ENCODE peak calls at places on chromosomes 3 and 15, in four cellular contexts. T is IMR-90, H is left ventricle myocardium inferior, M is endodermal cell. B is an unnamed sample.

GRCh38 chr3:46463868-46464241 is 850 bp downstream of the LTF start:
- DNase-seq in M (peak), T (no peak), H (no peak), B (no peak)

GRCh38 chr15:70493787-70494514 is 269.4 kb downstream of the UACA start:
- DNase-seq in T (peak), H (no peak), M (no peak), B (peak)

GRCh38 chr15:22867886-22868285 is 29.4 kb downstream of the NIPA2 start:
- DNase-seq in T (no peak), M (no peak), H (no peak), B (no peak)

GRCh38 chr3:133887951-133888703 is 7.6 kb downstream of the RAB6B start:
- DNase-seq in H (no peak), T (no peak), M (peak), B (no peak)

GRCh38 chr3:18670755-18671154 is 245.6 kb upstream of the SATB1 start:
- DNase-seq in T (no peak), H (no peak), M (no peak), B (no peak)

GRCh38 chr3:55423888-55424287 is 63.2 kb downstream of the WNT5A start:
- DNase-seq in M (no peak), T (no peak), H (no peak), B (no peak)

GRCh38 chr3:37974121-37974927 is 16.3 kb upstream of the VILL start:
- DNase-seq in T (peak), M (peak), H (peak), B (peak)

GRCh38 chr3:138479355-138479964 is 45.0 kb downstream of the ESYT3 start:
- DNase-seq in M (peak), H (no peak), T (peak), B (peak)

GRCh38 chr3:10205461-10206165 is 40.9 kb downstream of the IRAK2 start:
- DNase-seq in H (no peak), T (peak), M (no peak), B (peak)

GRCh38 chr15:95076381-95076780 is 845.0 kb downstream of the MCTP2 start:
- DNase-seq in M (no peak), H (no peak), T (no peak), B (no peak)

GRCh38 chr3:120103276-120103675 is 9.0 kb upstream of the GSK3B start:
- DNase-seq in M (no peak), T (no peak), H (no peak), B (no peak)

GRCh38 chr15:70853270-70853854 is 595 bp downstream of the LARP6 start:
- DNase-seq in T (peak), M (peak), H (no peak), B (peak)

GRCh38 chr3:182325213-182325941 is 467.9 kb upstream of the ATP11B start:
- DNase-seq in H (no peak), M (no peak), T (no peak), B (peak)

GRCh38 chr3:184693011-184693975 is 18.6 kb downstream of the MAGEF1 start:
- DNase-seq in M (no peak), H (no peak), T (no peak), B (no peak)

GRCh38 chr3:64207289-64208086 is 17.8 kb downstream of the PRICKLE2 start:
- DNase-seq in T (peak), H (peak), M (no peak), B (no peak)

GRCh38 chr15:74827632-74828031 is 1.2 kb downstream of the CPLX3 start:
- DNase-seq in T (no peak), H (no peak), M (no peak), B (no peak)

GRCh38 chr15:20644026-20644425 is 102.4 kb upstream of the GOLGA6L6 start:
- DNase-seq in H (no peak), T (no peak), M (peak), B (no peak)

GRCh38 chr3:192830279-192831110 is 87.2 kb downstream of the MB21D2 start:
- DNase-seq in M (no peak), H (no peak), T (peak), B (no peak)

GRCh38 chr3:47613723-47614122 is 35.1 kb upstream of the CSPG5 start:
- DNase-seq in T (no peak), H (no peak), M (no peak), B (no peak)

GRCh38 chr15:31083394-31083790 is 18.1 kb downstream of the TRPM1 start:
- DNase-seq in H (no peak), T (no peak), M (no peak), B (no peak)

GRCh38 chr15:60379466-60380274 is 18.1 kb downstream of the ANXA2 start:
- DNase-seq in M (peak), H (no peak), T (peak), B (peak)

GRCh38 chr3:133213942-133214341 is 175.8 kb downstream of the TMEM108 start:
- DNase-seq in T (no peak), H (peak), M (no peak), B (no peak)

GRCh38 chr3:172189987-172190603 is 150.7 kb downstream of the FNDC3B start:
- DNase-seq in H (no peak), M (no peak), T (peak), B (no peak)

GRCh38 chr15:56286213-56286612 is 42.5 kb upstream of the RFX7 start:
- DNase-seq in M (no peak), H (no peak), T (no peak), B (no peak)

GRCh38 chr3:20201141-20201540 is 15.1 kb upstream of the SGO1 start:
- DNase-seq in H (no peak), M (no peak), T (no peak), B (no peak)

GRCh38 chr3:52438104-52438376 is 6.9 kb downstream of the SEMA3G start:
- DNase-seq in T (no peak), M (peak), H (no peak), B (no peak)

GRCh38 chr3:23859012-23859743 is 53.4 kb downstream of the UBE2E1 start:
- DNase-seq in H (no peak), T (peak), M (no peak), B (peak)

GRCh38 chr3:124584552-124585391 is 145.5 kb upstream of the UMPS start:
- DNase-seq in M (peak), T (peak), H (peak), B (peak)

GRCh38 chr3:8822141-8822540 is 52.7 kb upstream of the OXTR start:
- DNase-seq in M (no peak), H (no peak), T (peak), B (peak)

GRCh38 chr3:24740367-24740766 is 245.7 kb upstream of the THRB start:
- DNase-seq in H (no peak), M (peak), T (no peak), B (no peak)

GRCh38 chr3:38138347-38139190 is at the start of gene MYD88:
- DNase-seq in H (peak), T (peak), M (peak), B (peak)

GRCh38 chr3:177658354-177658753 is 461.1 kb upstream of the TBL1XR1 start:
- DNase-seq in H (no peak), T (no peak), M (no peak), B (no peak)

GRCh38 chr15:92101706-92102434 is 248.4 kb downstream of the SLCO3A1 start:
- DNase-seq in M (no peak), H (no peak), T (no peak), B (no peak)

GRCh38 chr3:15292765-15293522 is 39.4 kb downstream of the SH3BP5 start:
- DNase-seq in M (no peak), H (no peak), T (peak), B (no peak)

GRCh38 chr15:63277044-63277892 is at the start of gene APH1B:
- DNase-seq in H (peak), M (peak), T (peak), B (peak)

GRCh38 chr3:22748453-22748852 is 454.7 kb upstream of the UBE2E2 start:
- DNase-seq in H (no peak), M (no peak), T (no peak), B (no peak)

GRCh38 chr3:197381371-197381770 is 83.0 kb upstream of the DLG1 start:
- DNase-seq in T (no peak), M (no peak), H (no peak), B (no peak)

GRCh38 chr3:116270053-116270452 is 175.2 kb downstream of the LSAMP start:
- DNase-seq in T (peak), M (no peak), H (no peak), B (no peak)

DNA sequence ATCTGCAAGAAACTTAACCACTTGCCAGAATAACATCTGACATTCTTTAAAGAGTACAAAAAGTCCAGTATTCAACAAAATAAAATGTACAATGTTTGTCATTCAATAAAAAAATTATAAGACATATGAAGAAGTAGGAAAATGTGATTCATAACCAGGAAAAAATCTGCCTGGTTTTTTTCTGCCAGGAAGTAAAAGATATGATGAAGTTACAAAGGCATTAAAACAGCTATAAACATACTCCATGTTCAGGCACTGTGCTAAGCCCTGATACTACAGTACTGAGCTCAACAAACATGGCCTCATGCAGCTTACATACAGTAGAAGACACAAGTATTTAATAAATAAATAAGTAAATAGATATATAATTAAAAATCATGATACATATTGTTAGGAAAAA is 178.4 kb upstream of the STT3B start:
- DNase-seq in T (no peak), M (no peak), H (no peak), B (no peak)
- TF ChIP-seq CTCF in T (no peak), M (no peak), H (no peak), B (no peak)

DNA sequence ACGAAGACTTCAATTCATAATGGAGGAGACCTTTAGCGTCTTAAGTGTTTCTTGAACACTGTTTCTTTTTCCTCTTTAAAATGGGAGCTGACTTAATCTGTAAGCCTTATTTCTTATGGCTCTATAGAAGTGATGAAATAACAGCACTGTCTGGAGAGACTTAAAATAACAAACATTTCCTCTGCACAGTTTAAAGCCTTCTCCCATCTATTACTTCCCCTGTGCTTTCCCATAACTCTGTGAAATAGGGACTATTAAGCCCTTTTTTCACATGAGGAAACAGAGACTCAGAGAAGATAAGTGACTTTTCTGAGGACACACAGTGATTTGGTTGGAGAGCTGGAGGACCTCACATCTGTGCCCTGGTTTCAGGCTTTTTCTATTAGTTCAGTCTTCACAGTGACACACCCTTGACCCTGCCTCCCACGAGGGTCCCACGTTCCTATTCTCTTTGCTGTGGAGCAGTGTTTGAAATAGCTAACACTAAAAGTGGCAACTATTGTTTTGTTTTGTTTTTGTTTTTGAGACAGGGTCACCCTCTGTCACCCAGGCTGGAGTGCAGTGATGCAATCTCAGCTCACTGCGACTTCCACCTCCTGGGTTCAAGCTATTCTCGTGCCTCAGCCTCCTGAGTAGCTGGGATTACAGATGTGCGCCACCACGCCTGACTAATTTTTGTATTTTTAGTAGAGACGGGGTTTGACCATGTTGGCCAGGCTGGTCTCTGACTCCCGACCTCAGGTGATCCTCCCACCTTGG is 82.9 kb downstream of the ST6GAL1 start:
- DNase-seq in M (no peak), H (no peak), T (peak), B (no peak)
- H3K27ac ChIP-seq in M (no peak), H (peak), T (peak), B (no peak)

GRCh38 chr15:37698679-37699078 is 235.8 kb upstream of the TMCO5A start:
- DNase-seq in T (no peak), M (no peak), H (no peak), B (no peak)
- TF ChIP-seq CTCF in T (no peak), M (peak), H (no peak), B (no peak)

DNA sequence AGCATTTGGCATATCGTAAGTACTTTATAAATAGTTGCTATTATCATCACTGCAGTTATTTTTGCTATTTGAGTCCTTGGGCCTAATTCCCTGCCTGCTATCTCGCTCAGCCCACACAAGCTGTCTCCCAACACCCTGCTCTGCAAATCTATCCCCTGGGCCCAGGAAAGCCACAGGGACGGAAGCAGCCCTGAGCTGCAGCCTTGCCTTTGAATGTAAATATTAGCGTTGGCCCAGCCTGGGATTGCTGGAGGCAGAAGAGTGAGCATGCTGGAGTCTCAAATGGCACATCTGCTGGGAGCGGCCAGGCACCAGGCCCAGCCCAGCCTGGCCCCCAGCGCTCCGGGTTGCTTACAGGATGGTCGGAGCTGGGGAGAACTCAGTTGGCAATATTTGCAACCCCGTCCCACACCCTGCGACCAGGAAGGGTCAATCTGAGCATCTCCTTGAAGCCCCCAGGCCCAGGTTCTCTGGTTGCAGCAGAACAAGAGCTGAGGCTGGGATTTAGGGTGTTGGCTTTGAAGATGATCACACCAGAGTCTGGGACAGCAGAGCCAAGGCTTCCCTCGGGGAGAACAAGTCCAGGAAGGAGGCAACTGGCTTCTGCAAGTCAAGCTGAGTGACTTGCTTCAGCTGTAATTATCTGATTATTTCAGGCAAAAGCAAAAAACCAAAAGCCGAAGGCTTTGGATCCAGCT is 529.6 kb downstream of the SHQ1 start:
- DNase-seq in H (no peak), T (peak), M (no peak), B (no peak)
- H3K27ac ChIP-seq in H (peak), T (peak), M (no peak), B (no peak)

GRCh38 chr3:155854147-155854940 is at the start of gene SLC33A1:
- DNase-seq in T (peak), M (peak), H (peak), B (peak)
- TF ChIP-seq CTCF in T (no peak), M (no peak), H (no peak), B (no peak)

GRCh38 chr3:49378249-49378899 is 20.2 kb upstream of the GPX1 start:
- DNase-seq in T (peak), M (no peak), H (peak), B (no peak)
- H3K27ac ChIP-seq in T (no peak), M (no peak), H (no peak), B (peak)

GRCh38 chr15:41955807-41956525 is 16.4 kb downstream of the EHD4 start:
- DNase-seq in M (peak), T (no peak), H (no peak), B (no peak)
- TF ChIP-seq CTCF in M (peak), T (no peak), H (peak), B (no peak)